ENCODE peak calls at places on chromosomes 16 and 17, in four cellular contexts. S, F, I and K are unnamed samples.

GRCh38 chr16:11201498-11202259 is 54.3 kb downstream of the SOCS1 start:
- DNase-seq in S (no peak), F (peak; percentile 98), I (no peak), K (no peak)

GRCh38 chr17:67238976-67239375 is 6.0 kb downstream of the HELZ start:
- DNase-seq in S (no peak), F (no peak), I (no peak), K (no peak)

GRCh38 chr17:69810326-69811035 is 264.5 kb upstream of the KCNJ16 start:
- DNase-seq in S (no peak), F (peak; percentile 41), I (no peak), K (no peak)

GRCh38 chr16:11306381-11306780 is 25.3 kb upstream of the PRM1 start:
- DNase-seq in S (no peak), F (no peak), I (no peak), K (no peak)

GRCh38 chr16:77788196-77789084 is at the start of gene VAT1L:
- DNase-seq in S (peak; percentile 26), F (peak; percentile 51), I (no peak), K (peak; percentile 30)

GRCh38 chr17:14471052-14471451 is 170.2 kb downstream of the HS3ST3B1 start:
- DNase-seq in S (no peak), F (peak; percentile 21), I (no peak), K (no peak)

GRCh38 chr17:75046583-75047289 is at the start of the genes ATP5PD and KCTD2:
- DNase-seq in S (peak; percentile 96), F (peak; percentile 96), I (peak; percentile 88), K (peak; percentile 96)

GRCh38 chr16:19292186-19292585 is 6.7 kb downstream of the CLEC19A start:
- DNase-seq in S (no peak), F (no peak), I (no peak), K (no peak)

GRCh38 chr17:19341641-19342610 is 20.6 kb downstream of the B9D1 start:
- DNase-seq in S (no peak), F (no peak), I (no peak), K (no peak)

GRCh38 chr16:78179666-78180065 is 80.2 kb downstream of the WWOX start:
- DNase-seq in S (no peak), F (no peak), I (no peak), K (no peak)

GRCh38 chr16:84583995-84584394 is 33.9 kb downstream of the COTL1 start:
- DNase-seq in S (no peak), F (no peak), I (no peak), K (no peak)

GRCh38 chr16:83441523-83441922 is 366.3 kb upstream of the HSBP1 start:
- DNase-seq in S (no peak), F (peak; percentile 36), I (no peak), K (no peak)

GRCh38 chr17:50570516-50570915 is 10.0 kb downstream of the CACNA1G start:
- DNase-seq in S (no peak), F (no peak), I (no peak), K (no peak)

GRCh38 chr16:69590590-69590989 is 24.8 kb downstream of the NFAT5 start:
- DNase-seq in S (no peak), F (no peak), I (no peak), K (no peak)

GRCh38 chr16:64363039-64363438 is 758.8 kb downstream of the CDH11 start:
- DNase-seq in S (no peak), F (no peak), I (no peak), K (no peak)

GRCh38 chr17:57407287-57408063 is 151.2 kb downstream of the MSI2 start:
- DNase-seq in S (no peak), F (no peak), I (no peak), K (no peak)

GRCh38 chr17:57422574-57423164 is 166.3 kb downstream of the MSI2 start:
- DNase-seq in S (no peak), F (peak; percentile 75), I (peak; percentile 38), K (peak; percentile 50)

GRCh38 chr17:46727572-46728348 is 90.7 kb downstream of the WNT3 start:
- DNase-seq in S (no peak), F (peak; percentile 76), I (no peak), K (no peak)

GRCh38 chr17:17539591-17539990 is 43.4 kb upstream of the RASD1 start:
- DNase-seq in S (no peak), F (no peak), I (no peak), K (no peak)

GRCh38 chr17:42361781-42362186 is 26.5 kb downstream of the STAT3 start:
- DNase-seq in S (no peak), F (no peak), I (no peak), K (no peak)

GRCh38 chr16:17831330-17831729 is 360.6 kb upstream of the XYLT1 start:
- DNase-seq in S (no peak), F (no peak), I (no peak), K (no peak)

GRCh38 chr16:177394-177822 is 928 bp downstream of the HBA1 start:
- DNase-seq in S (no peak), F (no peak), I (no peak), K (no peak)

GRCh38 chr16:56547120-56547948 is 17.5 kb upstream of the MT4 start:
- DNase-seq in S (no peak), F (peak; percentile 82), I (no peak), K (no peak)

GRCh38 chr17:81161536-81161935 is 3.8 kb upstream of the PVALEF start:
- DNase-seq in S (no peak), F (no peak), I (no peak), K (no peak)

GRCh38 chr16:51392651-51393187 is 241.6 kb upstream of the SALL1 start:
- DNase-seq in S (peak; percentile 29), F (peak; percentile 33), I (no peak), K (no peak)

GRCh38 chr17:46842835-46843234 is 8.5 kb upstream of the WNT9B start:
- DNase-seq in S (no peak), F (no peak), I (no peak), K (no peak)

GRCh38 chr16:89615596-89616090 is 2.2 kb downstream of the DPEP1 start:
- DNase-seq in S (no peak), F (no peak), I (no peak), K (peak; percentile 43)

GRCh38 chr17:79533116-79533515 is 77.7 kb downstream of the RBFOX3 start:
- DNase-seq in S (no peak), F (no peak), I (no peak), K (no peak)

GRCh38 chr17:68592004-68592403 is 9.2 kb downstream of the FAM20A start:
- DNase-seq in S (no peak), F (no peak), I (no peak), K (no peak)

GRCh38 chr17:68591583-68591982 is 9.6 kb downstream of the FAM20A start:
- DNase-seq in S (no peak), F (no peak), I (no peak), K (peak; percentile 29)

GRCh38 chr17:68593331-68593710 is 7.8 kb downstream of the FAM20A start:
- DNase-seq in S (no peak), F (no peak), I (no peak), K (no peak)

GRCh38 chr17:68594552-68594951 is 6.6 kb downstream of the FAM20A start:
- DNase-seq in S (no peak), F (no peak), I (no peak), K (no peak)

GRCh38 chr17:68592667-68593330 is 8.4 kb downstream of the FAM20A start:
- DNase-seq in S (no peak), F (no peak), I (no peak), K (no peak)
- TF ChIP-seq CTCF in S (no peak), F (no peak), I (no peak), K (no peak)

GRCh38 chr17:40068129-40068581 is 5.4 kb downstream of the THRA start:
- DNase-seq in S (no peak), F (peak; percentile 26), I (no peak), K (peak; percentile 11)

GRCh38 chr17:40068584-40068916 is 5.8 kb downstream of the THRA start:
- DNase-seq in S (no peak), F (no peak), I (no peak), K (no peak)

GRCh38 chr17:40069751-40070643 is 7.2 kb downstream of the THRA start:
- DNase-seq in S (no peak), F (peak; percentile 24), I (no peak), K (peak; percentile 69)

GRCh38 chr17:40067710-40068109 is 4.9 kb downstream of the THRA start:
- DNase-seq in S (no peak), F (no peak), I (no peak), K (no peak)

GRCh38 chr17:40068917-40069750 is 6.4 kb downstream of the THRA start:
- DNase-seq in S (peak; percentile 97), F (peak; percentile 35), I (peak; percentile 76), K (peak; percentile 94)
- H3K4me1 ChIP-seq in S (peaks cover 92% of the 10 kb centered on the region), F (peaks cover 57% of the 10 kb centered on the region), I (peaks cover 48% of the 10 kb centered on the region), K (peaks cover 97% of the 10 kb centered on the region)

DNA sequence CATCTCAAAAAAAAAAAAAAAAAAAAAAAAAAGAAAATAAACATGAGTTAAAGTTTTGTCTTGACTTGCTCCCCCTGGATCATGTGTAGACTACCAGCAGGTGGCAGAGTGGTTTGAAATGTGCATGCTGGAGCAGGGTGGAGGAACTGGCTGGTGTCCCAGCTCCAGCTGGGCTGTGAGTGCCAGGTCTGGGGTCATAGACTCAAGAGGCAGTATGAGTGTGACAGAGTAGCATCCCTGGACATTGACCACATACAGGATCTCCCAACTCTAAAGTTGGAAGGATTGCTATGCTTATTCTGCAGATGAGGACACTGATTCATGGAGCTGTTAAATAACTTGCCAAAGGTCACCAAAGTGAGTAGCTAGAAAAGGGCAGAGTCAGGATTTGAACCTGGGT is 198.0 kb upstream of the MPHOSPH6 start:
- DNase-seq in S (no peak), F (peak; percentile 12), I (no peak), K (peak; percentile 52)
- TF ChIP-seq CTCF in S (peak; percentile 14), F (peak; percentile 43), I (peak; percentile 21), K (peak; percentile 58)

GRCh38 chr16:68076560-68076959 is 8.6 kb upstream of the NFATC3 start:
- DNase-seq in S (no peak), F (no peak), I (no peak), K (no peak)
- H3K4me1 ChIP-seq in S (no peaks in the 10 kb centered on the region), F (peaks cover 14% of the 10 kb centered on the region), I (no peaks in the 10 kb centered on the region), K (peaks cover 47% of the 10 kb centered on the region)

DNA sequence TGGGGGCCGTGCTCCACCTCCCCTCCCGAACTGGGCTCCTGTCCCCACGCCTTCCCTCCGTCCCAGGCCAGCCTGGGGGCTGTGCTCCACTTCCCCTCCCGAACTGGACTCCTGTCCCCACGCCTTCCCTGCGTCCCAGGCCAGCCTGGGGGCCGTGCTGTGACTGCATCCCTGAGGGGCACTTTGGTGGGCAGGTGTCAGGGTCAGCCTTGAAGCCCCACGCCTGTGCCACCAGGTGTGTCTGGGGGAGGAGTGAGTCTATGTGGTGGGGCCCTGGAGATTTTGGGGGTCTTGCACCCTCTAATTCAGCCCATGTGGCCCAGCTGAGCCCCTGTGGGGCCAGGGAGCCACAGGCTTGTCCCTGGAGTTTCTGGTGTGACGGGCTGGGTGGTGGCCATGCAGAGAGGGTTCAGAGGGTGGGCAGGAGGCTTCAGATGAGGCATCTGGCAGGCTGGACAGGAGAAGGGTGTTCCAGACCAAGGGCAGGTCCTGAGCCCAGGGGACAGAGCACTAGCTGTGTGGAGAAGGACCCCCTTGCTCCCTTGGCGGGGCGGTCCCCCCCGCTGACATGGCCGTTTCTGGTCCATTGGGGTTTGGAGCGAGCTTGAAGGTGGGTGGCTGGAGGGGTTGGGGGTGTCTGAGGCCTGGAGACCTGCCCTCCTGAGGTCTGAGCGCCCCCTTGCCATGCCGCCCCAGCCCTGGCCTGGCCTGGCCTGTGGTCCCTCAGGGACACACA is 8.2 kb downstream of the NHERF2 start:
- DNase-seq in S (peak; percentile 71), F (no peak), I (no peak), K (peak; percentile 53)
- TF ChIP-seq CTCF in S (no peak), F (no peak), I (no peak), K (no peak)

DNA sequence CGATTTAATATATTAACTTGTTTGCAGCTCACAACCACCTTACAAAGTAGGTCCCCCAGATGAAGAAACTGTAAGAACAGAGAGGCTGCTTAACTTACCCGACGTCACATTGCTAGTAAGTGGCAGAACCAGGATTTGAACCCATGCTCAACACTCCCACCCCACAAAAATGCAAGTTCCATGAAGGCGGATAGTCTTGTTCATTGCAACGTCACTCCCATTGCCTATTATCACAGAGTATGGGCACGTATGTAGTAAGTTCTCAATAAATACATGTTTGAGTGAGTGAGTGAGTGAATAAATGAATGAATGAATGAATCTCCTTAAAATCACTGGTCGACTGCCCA is 1.1 kb downstream of the USP31 start:
- DNase-seq in S (no peak), F (no peak), I (no peak), K (no peak)
- H3K4me1 ChIP-seq in S (peaks cover 36% of the 10 kb centered on the region), F (peaks cover 50% of the 10 kb centered on the region), I (peaks cover 3% of the 10 kb centered on the region), K (peaks cover 57% of the 10 kb centered on the region)